ENCODE peak calls at places on chromosomes 11 and 22, in four cellular contexts. Q is SJSA1; Y is naive thymus-derived CD4-positive, alpha-beta T cell; F is esophagus muscularis mucosa. L is an unnamed sample. For H3K27me3, the result is how much of the 10 kb centered on the place peaks cover.

GRCh38 chr11:44006882-44007495 is 40.8 kb upstream of the ACCSL start:
- DNase-seq in Q (no peak), Y (no peak), F (no peak), L (no peak)

GRCh38 chr22:32822188-32822877 is 20.8 kb downstream of the TIMP3 start:
- DNase-seq in Q (no peak), Y (no peak), F (no peak), L (no peak)

GRCh38 chr11:18492888-18493287 is 33.9 kb downstream of the TSG101 start:
- DNase-seq in Q (no peak), Y (no peak), F (no peak), L (no peak)

GRCh38 chr11:102223859-102224258 is 93.4 kb upstream of the BIRC3 start:
- DNase-seq in Q (no peak), Y (no peak), F (no peak), L (no peak)

GRCh38 chr22:37231406-37232139 is 12.5 kb downstream of the RAC2 start:
- DNase-seq in Q (no peak), Y (no peak), F (no peak), L (no peak)

GRCh38 chr11:44939673-44940072 is 11.0 kb downstream of the TP53I11 start:
- DNase-seq in Q (no peak), Y (no peak), F (no peak), L (no peak)

GRCh38 chr11:23680488-23681230 is 816.2 kb upstream of the LUZP2 start:
- DNase-seq in Q (no peak), Y (no peak), F (no peak), L (no peak)

GRCh38 chr11:46471943-46472661 is 80.5 kb upstream of the CHRM4 start:
- DNase-seq in Q (no peak), Y (no peak), F (no peak), L (no peak)

GRCh38 chr11:79414644-79415317 is 26.0 kb downstream of the TENM4 start:
- DNase-seq in Q (no peak), Y (no peak), F (no peak), L (no peak)

GRCh38 chr11:60528465-60528864 is 13.3 kb downstream of the MS4A13 start:
- DNase-seq in Q (no peak), Y (no peak), F (no peak), L (no peak)

GRCh38 chr11:64150481-64151239 is 15.3 kb downstream of the MACROD1 start:
- DNase-seq in Q (no peak), Y (no peak), F (no peak), L (no peak)

GRCh38 chr11:22703040-22703439 is 36.6 kb downstream of the GAS2 start:
- DNase-seq in Q (peak), Y (no peak), F (no peak), L (no peak)

GRCh38 chr11:115301029-115301428 is 203.2 kb downstream of the CADM1 start:
- DNase-seq in Q (no peak), Y (no peak), F (no peak), L (no peak)

GRCh38 chr22:43412808-43413785 is 1.3 kb downstream of the MPPED1 start:
- DNase-seq in Q (no peak), Y (no peak), F (no peak), L (no peak)

GRCh38 chr11:20050048-20050447 is 110.2 kb downstream of the DBX1 start:
- DNase-seq in Q (no peak), Y (no peak), F (no peak), L (no peak)

GRCh38 chr11:125166347-125166841 is 1.8 kb downstream of the PKNOX2 start:
- DNase-seq in Q (no peak), Y (no peak), F (no peak), L (no peak)

GRCh38 chr11:56841210-56841810 is 92.8 kb upstream of the OR9G4 start:
- DNase-seq in Q (peak), Y (no peak), F (no peak), L (no peak)

GRCh38 chr11:77180346-77180745 is 52.3 kb downstream of the MYO7A start:
- DNase-seq in Q (no peak), Y (no peak), F (no peak), L (no peak)

GRCh38 chr11:112728288-112728687 is 232.9 kb upstream of the NCAM1 start:
- DNase-seq in Q (no peak), Y (no peak), F (peak), L (no peak)

GRCh38 chr22:10741210-10741609 is 4786.8 kb upstream of the OR11H1 start:
- DNase-seq in Q (no peak), Y (no peak), F (no peak), L (no peak)

GRCh38 chr11:92976681-92977080 is 7.2 kb downstream of the MTNR1B start:
- DNase-seq in Q (no peak), Y (no peak), F (no peak), L (no peak)

GRCh38 chr11:117443269-117444186 is 115.9 kb downstream of the CEP164 start:
- DNase-seq in Q (peak), Y (no peak), F (no peak), L (no peak)

GRCh38 chr22:39128508-39128907 is 24.0 kb downstream of the CBX7 start:
- DNase-seq in Q (no peak), Y (no peak), F (no peak), L (no peak)

GRCh38 chr22:21726650-21727049 is 8.9 kb downstream of the YPEL1 start:
- DNase-seq in Q (no peak), Y (peak), F (no peak), L (no peak)

GRCh38 chr22:21727159-21727558 is 8.4 kb downstream of the YPEL1 start:
- DNase-seq in Q (no peak), Y (no peak), F (no peak), L (no peak)

GRCh38 chr22:21725956-21726649 is 9.5 kb downstream of the YPEL1 start:
- DNase-seq in Q (no peak), Y (no peak), F (no peak), L (no peak)

GRCh38 chr22:21727768-21728167 is 7.8 kb downstream of the YPEL1 start:
- DNase-seq in Q (no peak), Y (no peak), F (no peak), L (no peak)

GRCh38 chr22:21728270-21728669 is 7.3 kb downstream of the YPEL1 start:
- DNase-seq in Q (no peak), Y (no peak), F (no peak), L (no peak)
- H3K4me3 ChIP-seq in Q (no peak), Y (no peak), F (no peak), L (no peak)

GRCh38 chr11:2765491-2765890 is 65.7 kb upstream of the KCNQ1OT1 start:
- DNase-seq in Q (no peak), Y (no peak), F (no peak), L (no peak)
- H3K27ac ChIP-seq in Q (no peak), Y (no peak), F (no peak), L (no peak)

GRCh38 chr22:24506802-24507438 is 11.8 kb downstream of the UPB1 start:
- DNase-seq in Q (peak), Y (no peak), F (no peak), L (no peak)
- H3K27me3 ChIP-seq in Q (under half), Y (under half), F (under half), L (under half)

DNA sequence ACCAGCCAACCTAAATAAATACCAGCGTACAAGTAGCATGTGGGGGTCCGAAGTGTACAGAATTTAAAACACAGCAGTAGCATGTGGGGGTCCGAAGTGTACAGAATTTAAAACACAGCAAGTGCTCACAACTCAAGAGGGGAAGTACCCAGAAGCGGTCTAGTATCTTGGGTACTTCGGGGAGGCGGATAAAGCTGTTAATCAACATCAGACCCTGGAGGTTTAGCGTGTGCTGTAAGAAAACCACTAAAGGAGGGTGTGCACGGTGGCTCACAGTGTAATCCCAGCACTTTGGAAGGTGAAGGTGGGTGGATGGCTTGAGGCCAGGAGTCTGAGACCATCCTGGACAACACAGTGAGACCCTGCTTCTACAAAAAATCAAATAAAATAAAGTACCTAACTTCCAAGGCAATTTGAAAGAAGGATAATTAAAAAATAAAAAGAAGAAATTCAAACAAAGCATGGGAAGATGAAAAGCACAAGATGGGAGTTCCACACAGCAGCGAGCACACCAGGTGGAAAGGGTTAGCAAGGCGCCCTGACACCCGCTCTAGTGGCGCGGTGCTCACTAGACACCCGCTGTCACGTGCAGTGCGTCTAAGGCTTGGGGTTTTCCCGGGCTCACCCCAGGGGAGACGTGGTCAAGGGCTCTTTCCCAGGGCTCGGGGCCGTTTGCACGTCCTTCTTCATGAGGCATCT is 35.0 kb upstream of the MOB2 start:
- DNase-seq in Q (no peak), Y (no peak), F (no peak), L (no peak)
- H3K4me3 ChIP-seq in Q (no peak), Y (no peak), F (no peak), L (no peak)

GRCh38 chr11:30452842-30453241 is 129.9 kb downstream of the ARL14EP start:
- DNase-seq in Q (no peak), Y (no peak), F (no peak), L (no peak)

GRCh38 chr11:30457045-30457444 is 129.1 kb downstream of the MPPED2 start:
- DNase-seq in Q (no peak), Y (no peak), F (peak), L (no peak)

GRCh38 chr11:30453705-30454104 is 130.8 kb downstream of the ARL14EP start:
- DNase-seq in Q (no peak), Y (no peak), F (no peak), L (no peak)

GRCh38 chr11:30454108-30454507 is 131.2 kb downstream of the ARL14EP start:
- DNase-seq in Q (peak), Y (no peak), F (no peak), L (no peak)

DNA sequence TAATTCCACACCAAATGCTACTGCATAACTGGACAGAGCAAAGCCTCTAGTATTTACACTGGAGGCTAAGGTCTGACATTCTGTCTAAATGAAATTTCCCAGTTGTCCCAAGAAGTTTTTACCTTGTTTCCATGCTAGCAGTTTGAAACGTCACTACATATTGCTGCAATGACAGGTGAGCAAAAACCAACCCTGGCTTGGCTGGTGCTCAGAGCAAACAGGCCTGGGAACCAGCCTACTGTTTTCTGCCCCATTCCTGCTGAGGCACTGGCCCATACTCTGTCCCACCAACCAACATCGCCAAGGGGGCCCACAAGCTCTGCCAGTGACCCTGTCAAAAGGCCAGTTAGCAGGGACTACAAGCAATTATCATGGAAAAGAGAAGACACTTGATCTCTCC is 131.1 kb downstream of the MPPED2 start:
- DNase-seq in Q (no peak), Y (no peak), F (no peak), L (no peak)
- H3K27ac ChIP-seq in Q (no peak), Y (no peak), F (peak), L (peak)

L was measured in thoracic aorta.